ENCODE peak calls at places on chromosomes 12 and 14, in five cellular contexts. L, N, E, K and M are unnamed samples.

GRCh38 chr12:4274960-4275868 is 1.7 kb downstream of the CCND2 start:
- DNase-seq in L (peak), N (no peak), E (no peak), K (no peak), M (no peak)

GRCh38 chr12:80033457-80033856 is 65.9 kb upstream of the OTOGL start:
- DNase-seq in L (peak), N (peak), E (no peak), K (peak), M (no peak)

GRCh38 chr14:28666961-28667360 is 99.6 kb upstream of the FOXG1 start:
- DNase-seq in L (no peak), N (no peak), E (no peak), K (peak), M (no peak)

GRCh38 chr14:63542231-63542999 is 762 bp downstream of the PPP2R5E start:
- DNase-seq in L (peak), N (peak), E (no peak), K (peak), M (peak)

GRCh38 chr14:99207456-99207855 is 64.5 kb downstream of the BCL11B start:
- DNase-seq in L (no peak), N (no peak), E (no peak), K (no peak), M (no peak)

GRCh38 chr14:38790916-38791315 is 312.1 kb downstream of the SEC23A start:
- DNase-seq in L (no peak), N (no peak), E (no peak), K (no peak), M (no peak)

GRCh38 chr12:14171111-14171510 is 189.7 kb upstream of the GRIN2B start:
- DNase-seq in L (no peak), N (no peak), E (no peak), K (no peak), M (no peak)

GRCh38 chr12:55720071-55720564 is at the start of gene RDH5:
- DNase-seq in L (peak), N (peak), E (no peak), K (peak), M (no peak)

GRCh38 chr12:53053223-53054111 is 3.6 kb downstream of the TNS2 start:
- DNase-seq in L (peak), N (no peak), E (peak), K (peak), M (peak)

GRCh38 chr14:73741386-73741875 is 27.2 kb upstream of the PNMA1 start:
- DNase-seq in L (peak), N (peak), E (no peak), K (peak), M (peak)

GRCh38 chr12:6688543-6688999 is 604 bp downstream of the ZNF384 start:
- DNase-seq in L (peak), N (no peak), E (peak), K (peak), M (no peak)

GRCh38 chr14:20667957-20668356 is 16.4 kb upstream of the RNASE4 start:
- DNase-seq in L (no peak), N (no peak), E (no peak), K (no peak), M (no peak)

GRCh38 chr12:52581481-52581880 is 7.8 kb upstream of the KRT74 start:
- DNase-seq in L (peak), N (peak), E (no peak), K (peak), M (no peak)

GRCh38 chr14:23544511-23545447 is 6.8 kb downstream of the ZFHX2 start:
- DNase-seq in L (no peak), N (no peak), E (no peak), K (no peak), M (peak)

GRCh38 chr12:101299931-101300330 is 20.0 kb downstream of the UTP20 start:
- DNase-seq in L (no peak), N (no peak), E (no peak), K (no peak), M (no peak)

GRCh38 chr12:25995906-25996305 is 37.4 kb downstream of the RASSF8 start:
- DNase-seq in L (peak), N (peak), E (no peak), K (peak), M (no peak)

GRCh38 chr12:118035194-118036041 is 18.9 kb downstream of the RFC5 start:
- DNase-seq in L (peak), N (peak), E (no peak), K (peak), M (no peak)

GRCh38 chr14:76832503-76832988 is 6.3 kb downstream of the LRRC74A start:
- DNase-seq in L (no peak), N (no peak), E (no peak), K (no peak), M (no peak)

GRCh38 chr12:112270673-112271072 is 111.6 kb downstream of the HECTD4 start:
- DNase-seq in L (no peak), N (no peak), E (no peak), K (no peak), M (no peak)

GRCh38 chr12:98736352-98737326 is 91.5 kb downstream of the APAF1 start:
- DNase-seq in L (peak), N (no peak), E (no peak), K (no peak), M (no peak)

GRCh38 chr12:117360551-117361311 is 695 bp downstream of the NOS1 start:
- DNase-seq in L (no peak), N (no peak), E (no peak), K (no peak), M (peak)

GRCh38 chr14:74961238-74961911 is 6.0 kb upstream of the PGF start:
- DNase-seq in L (no peak), N (no peak), E (no peak), K (no peak), M (no peak)

GRCh38 chr14:99737451-99737951 is 53.4 kb downstream of the CYP46A1 start:
- DNase-seq in L (peak), N (no peak), E (no peak), K (no peak), M (peak)

GRCh38 chr14:97705107-97705506 is 907.9 kb downstream of the VRK1 start:
- DNase-seq in L (no peak), N (no peak), E (no peak), K (no peak), M (no peak)

GRCh38 chr12:97556201-97556824 is 93.7 kb downstream of the RMST start:
- DNase-seq in L (peak), N (peak), E (no peak), K (peak), M (peak)

GRCh38 chr14:105141026-105141425 is 27.6 kb downstream of the JAG2 start:
- DNase-seq in L (no peak), N (no peak), E (no peak), K (no peak), M (no peak)

GRCh38 chr14:20372796-20373195 is 29.4 kb downstream of the PARP2 start:
- DNase-seq in L (no peak), N (no peak), E (no peak), K (no peak), M (no peak)

GRCh38 chr14:104985675-104986486 is at the start of gene CLBA1:
- DNase-seq in L (peak), N (peak), E (peak), K (peak), M (peak)

GRCh38 chr14:69316449-69317391 is 56.8 kb downstream of the GALNT16 start:
- DNase-seq in L (peak), N (peak), E (no peak), K (peak), M (peak)

GRCh38 chr12:46661161-46661845 is 164.5 kb downstream of the SLC38A4 start:
- DNase-seq in L (peak), N (peak), E (no peak), K (peak), M (peak)

GRCh38 chr14:59475709-59476108 is 8.5 kb downstream of the L3HYPDH start:
- DNase-seq in L (no peak), N (no peak), E (no peak), K (no peak), M (no peak)

GRCh38 chr12:47190271-47190750 is 110.6 kb upstream of the AMIGO2 start:
- DNase-seq in L (peak), N (peak), E (no peak), K (peak), M (no peak)

GRCh38 chr12:57461326-57461903 is 1.8 kb downstream of the GLI1 start:
- DNase-seq in L (peak), N (peak), E (no peak), K (peak), M (peak)

GRCh38 chr12:100266163-100266801 is 597 bp downstream of the DEPDC4 start:
- DNase-seq in L (no peak), N (no peak), E (no peak), K (no peak), M (peak)

GRCh38 chr12:95705143-95705542 is 85.4 kb downstream of the NTN4 start:
- DNase-seq in L (no peak), N (no peak), E (no peak), K (no peak), M (no peak)

GRCh38 chr12:48084841-48085460 is 20.9 kb downstream of the SENP1 start:
- DNase-seq in L (no peak), N (no peak), E (no peak), K (no peak), M (no peak)

GRCh38 chr14:106039400-106039799 is 513.0 kb downstream of the TMEM121 start:
- DNase-seq in L (no peak), N (no peak), E (peak), K (no peak), M (no peak)

GRCh38 chr14:69868363-69868963 is 10.8 kb upstream of the SMOC1 start:
- DNase-seq in L (no peak), N (no peak), E (no peak), K (no peak), M (no peak)

GRCh38 chr14:67417633-67418032 is 5.7 kb upstream of the PLEK2 start:
- DNase-seq in L (peak), N (no peak), E (no peak), K (no peak), M (no peak)